ENCODE peak calls at places on chromosomes 3 and 15, in nine cellular contexts. N, M, Y, Q, O, I, H, J and U are unnamed samples.

GRCh38 chr3:77411990-77412389 is 372.1 kb downstream of the ROBO2 start:
- DNase-seq in N (no peak), M (no peak), Y (no peak), Q (no peak), O (no peak), I (no peak), H (no peak), J (no peak), U (no peak)

GRCh38 chr3:114143817-114144216 is 35.0 kb downstream of the DRD3 start:
- DNase-seq in N (no peak), M (no peak), Y (no peak), Q (no peak), O (no peak), I (no peak), H (no peak), J (no peak), U (no peak)

GRCh38 chr3:16906679-16907078 is 21.9 kb downstream of the PLCL2 start:
- DNase-seq in N (no peak), M (no peak), Y (no peak), Q (no peak), O (no peak), I (no peak), H (peak), J (no peak), U (no peak)

GRCh38 chr15:44101944-44102343 is 93.1 kb downstream of the FRMD5 start:
- DNase-seq in N (no peak), M (no peak), Y (peak), Q (no peak), O (no peak), I (no peak), H (no peak), J (no peak), U (no peak)

GRCh38 chr3:30609930-30610701 is 3.7 kb downstream of the TGFBR2 start:
- DNase-seq in N (no peak), M (no peak), Y (no peak), Q (no peak), O (no peak), I (no peak), H (no peak), J (no peak), U (no peak)

GRCh38 chr15:51494411-51495314 is 127.9 kb downstream of the DMXL2 start:
- DNase-seq in N (no peak), M (no peak), Y (no peak), Q (no peak), O (no peak), I (no peak), H (no peak), J (no peak), U (no peak)

GRCh38 chr15:37204698-37205097 is 104.3 kb upstream of the MEIS2 start:
- DNase-seq in N (no peak), M (no peak), Y (no peak), Q (peak), O (no peak), I (no peak), H (no peak), J (no peak), U (no peak)

GRCh38 chr3:185402561-185402960 is 39.6 kb downstream of the MAP3K13 start:
- DNase-seq in N (no peak), M (no peak), Y (no peak), Q (no peak), O (no peak), I (no peak), H (no peak), J (peak), U (no peak)

GRCh38 chr15:57675481-57676181 is 30.9 kb upstream of the POLR2M start:
- DNase-seq in N (no peak), M (no peak), Y (peak), Q (no peak), O (no peak), I (no peak), H (no peak), J (no peak), U (no peak)

GRCh38 chr3:143171656-143172055 is 52.1 kb downstream of the CHST2 start:
- DNase-seq in N (no peak), M (no peak), Y (no peak), Q (no peak), O (no peak), I (no peak), H (no peak), J (no peak), U (no peak)

GRCh38 chr15:67943961-67944674 is 104.3 kb upstream of the RNU6-1 start:
- DNase-seq in N (no peak), M (no peak), Y (no peak), Q (no peak), O (no peak), I (no peak), H (no peak), J (no peak), U (no peak)

GRCh38 chr3:112043621-112044201 is 9.2 kb downstream of the TMPRSS7 start:
- DNase-seq in N (peak), M (peak), Y (peak), Q (peak), O (peak), I (peak), H (peak), J (peak), U (peak)

GRCh38 chr3:52025453-52025852 is 29.8 kb upstream of the RPL29 start:
- DNase-seq in N (no peak), M (no peak), Y (no peak), Q (no peak), O (no peak), I (no peak), H (no peak), J (peak), U (no peak)

GRCh38 chr15:100253640-100254039 is 88.1 kb downstream of the ADAMTS17 start:
- DNase-seq in N (no peak), M (no peak), Y (no peak), Q (no peak), O (no peak), I (no peak), H (no peak), J (no peak), U (no peak)

GRCh38 chr3:48716508-48716981 is 476 bp downstream of the IP6K2 start:
- DNase-seq in N (no peak), M (no peak), Y (no peak), Q (peak), O (no peak), I (no peak), H (peak), J (peak), U (no peak)

GRCh38 chr15:74563442-74563841 is 22.4 kb downstream of the ARID3B start:
- DNase-seq in N (no peak), M (no peak), Y (no peak), Q (no peak), O (no peak), I (no peak), H (no peak), J (no peak), U (no peak)

GRCh38 chr15:81190922-81191507 is 5.7 kb upstream of the IL16 start:
- DNase-seq in N (no peak), M (no peak), Y (no peak), Q (no peak), O (no peak), I (no peak), H (no peak), J (no peak), U (no peak)

GRCh38 chr15:92521624-92522008 is 127.9 kb downstream of the ST8SIA2 start:
- DNase-seq in N (peak), M (peak), Y (peak), Q (peak), O (peak), I (peak), H (peak), J (peak), U (peak)

GRCh38 chr3:89562373-89562772 is 455.0 kb downstream of the EPHA3 start:
- DNase-seq in N (no peak), M (no peak), Y (peak), Q (peak), O (no peak), I (no peak), H (no peak), J (no peak), U (no peak)

GRCh38 chr3:195453236-195453635 is 10.4 kb upstream of the ACAP2 start:
- DNase-seq in N (no peak), M (no peak), Y (no peak), Q (no peak), O (no peak), I (no peak), H (no peak), J (no peak), U (no peak)

GRCh38 chr15:88701561-88702095 is 62.8 kb downstream of the ISG20 start:
- DNase-seq in N (peak), M (peak), Y (peak), Q (peak), O (no peak), I (peak), H (peak), J (no peak), U (no peak)

GRCh38 chr15:88193415-88193814 is 63.1 kb downstream of the NTRK3 start:
- DNase-seq in N (no peak), M (peak), Y (peak), Q (peak), O (no peak), I (no peak), H (peak), J (no peak), U (no peak)

GRCh38 chr3:8736436-8736835 is 2.8 kb downstream of the CAV3 start:
- DNase-seq in N (no peak), M (no peak), Y (no peak), Q (no peak), O (no peak), I (no peak), H (no peak), J (no peak), U (no peak)

GRCh38 chr3:32733631-32734229 is 48.7 kb downstream of the CNOT10 start:
- DNase-seq in N (peak), M (peak), Y (peak), Q (peak), O (peak), I (peak), H (peak), J (peak), U (peak)

GRCh38 chr3:24365168-24365567 is 129.5 kb downstream of the THRB start:
- DNase-seq in N (peak), M (peak), Y (peak), Q (no peak), O (no peak), I (peak), H (no peak), J (peak), U (no peak)

GRCh38 chr3:61136191-61136590 is 115.1 kb downstream of the FHIT start:
- DNase-seq in N (no peak), M (no peak), Y (no peak), Q (no peak), O (no peak), I (no peak), H (no peak), J (peak), U (no peak)

GRCh38 chr3:152196782-152197181 is 71.9 kb upstream of the MBNL1 start:
- DNase-seq in N (no peak), M (no peak), Y (no peak), Q (no peak), O (no peak), I (no peak), H (no peak), J (no peak), U (no peak)

GRCh38 chr3:138412821-138413531 is 21.4 kb upstream of the ESYT3 start:
- DNase-seq in N (no peak), M (no peak), Y (no peak), Q (no peak), O (no peak), I (no peak), H (no peak), J (no peak), U (peak)

GRCh38 chr15:40498418-40498817 is 27.6 kb downstream of the CHST14 start:
- DNase-seq in N (no peak), M (no peak), Y (no peak), Q (no peak), O (no peak), I (no peak), H (no peak), J (no peak), U (no peak)

GRCh38 chr3:39138804-39139415 is 14.5 kb downstream of the CSRNP1 start:
- DNase-seq in N (no peak), M (no peak), Y (no peak), Q (no peak), O (no peak), I (no peak), H (no peak), J (no peak), U (no peak)

GRCh38 chr15:83208357-83208661 is 686 bp upstream of the HDGFL3 start:
- DNase-seq in N (no peak), M (no peak), Y (no peak), Q (peak), O (no peak), I (no peak), H (no peak), J (no peak), U (no peak)

GRCh38 chr15:95295311-95295710 is 1035.2 kb upstream of the NR2F2 start:
- DNase-seq in N (no peak), M (no peak), Y (no peak), Q (no peak), O (no peak), I (no peak), H (no peak), J (no peak), U (no peak)

GRCh38 chr3:21017115-21017852 is 733.7 kb downstream of the ZNF385D start:
- DNase-seq in N (no peak), M (no peak), Y (no peak), Q (peak), O (no peak), I (no peak), H (no peak), J (no peak), U (no peak)

GRCh38 chr15:89321521-89322410 is 12.9 kb downstream of the POLG start:
- DNase-seq in N (no peak), M (no peak), Y (peak), Q (peak), O (no peak), I (no peak), H (no peak), J (peak), U (no peak)

GRCh38 chr15:25441111-25441510 is 2.3 kb upstream of the UBE3A start:
- DNase-seq in N (no peak), M (no peak), Y (no peak), Q (no peak), O (no peak), I (no peak), H (no peak), J (no peak), U (no peak)

GRCh38 chr15:25436707-25437106 is 2.1 kb downstream of the UBE3A start:
- DNase-seq in N (no peak), M (no peak), Y (peak), Q (no peak), O (no peak), I (no peak), H (no peak), J (no peak), U (no peak)

GRCh38 chr15:25438601-25439455 is at the start of gene UBE3A:
- DNase-seq in N (peak), M (peak), Y (peak), Q (peak), O (peak), I (peak), H (peak), J (peak), U (peak)

GRCh38 chr15:25437751-25438600 is 848 bp downstream of the UBE3A start:
- DNase-seq in N (peak), M (no peak), Y (peak), Q (peak), O (no peak), I (no peak), H (peak), J (peak), U (no peak)

DNA sequence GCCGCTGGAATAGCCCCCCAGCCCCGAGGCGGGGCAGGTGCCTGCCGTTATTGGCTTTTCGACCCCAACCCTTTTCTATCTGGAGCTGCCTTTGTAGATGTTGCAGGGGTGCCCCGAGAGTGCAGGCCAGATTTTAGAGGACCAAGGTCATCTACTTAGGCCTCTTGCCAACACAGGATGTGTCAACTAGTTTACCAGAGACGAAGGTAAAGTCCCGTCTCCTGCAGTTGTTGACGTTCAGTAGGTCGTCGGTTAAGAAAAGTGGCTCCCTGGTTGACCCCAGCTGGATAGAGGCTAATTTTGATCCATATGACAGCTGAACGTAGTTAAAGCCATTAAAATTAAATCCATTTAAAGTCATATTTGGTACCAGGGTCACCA is 622 bp upstream of the UBE3A start:
- DNase-seq in N (peak), M (no peak), Y (peak), Q (peak), O (no peak), I (no peak), H (no peak), J (no peak), U (no peak)
- TF ChIP-seq REST in N (no peak), M (no peak), Y (no peak), Q (no peak), O (no peak), I (no peak), H (no peak), J (no peak), U (no peak)

GRCh38 chr3:50318163-50318562 is 4.4 kb downstream of the HYAL2 start:
- DNase-seq in N (no peak), M (no peak), Y (no peak), Q (no peak), O (no peak), I (no peak), H (no peak), J (no peak), U (no peak)

GRCh38 chr3:50320853-50321145 is 1.7 kb downstream of the HYAL2 start:
- DNase-seq in N (no peak), M (no peak), Y (no peak), Q (no peak), O (no peak), I (no peak), H (no peak), J (no peak), U (no peak)

GRCh38 chr3:50319872-50320625 is 2.5 kb downstream of the HYAL2 start:
- DNase-seq in N (no peak), M (no peak), Y (no peak), Q (no peak), O (no peak), I (no peak), H (no peak), J (no peak), U (no peak)

GRCh38 chr3:50318615-50319014 is 3.9 kb downstream of the HYAL2 start:
- DNase-seq in N (no peak), M (no peak), Y (no peak), Q (no peak), O (no peak), I (no peak), H (no peak), J (no peak), U (no peak)

DNA sequence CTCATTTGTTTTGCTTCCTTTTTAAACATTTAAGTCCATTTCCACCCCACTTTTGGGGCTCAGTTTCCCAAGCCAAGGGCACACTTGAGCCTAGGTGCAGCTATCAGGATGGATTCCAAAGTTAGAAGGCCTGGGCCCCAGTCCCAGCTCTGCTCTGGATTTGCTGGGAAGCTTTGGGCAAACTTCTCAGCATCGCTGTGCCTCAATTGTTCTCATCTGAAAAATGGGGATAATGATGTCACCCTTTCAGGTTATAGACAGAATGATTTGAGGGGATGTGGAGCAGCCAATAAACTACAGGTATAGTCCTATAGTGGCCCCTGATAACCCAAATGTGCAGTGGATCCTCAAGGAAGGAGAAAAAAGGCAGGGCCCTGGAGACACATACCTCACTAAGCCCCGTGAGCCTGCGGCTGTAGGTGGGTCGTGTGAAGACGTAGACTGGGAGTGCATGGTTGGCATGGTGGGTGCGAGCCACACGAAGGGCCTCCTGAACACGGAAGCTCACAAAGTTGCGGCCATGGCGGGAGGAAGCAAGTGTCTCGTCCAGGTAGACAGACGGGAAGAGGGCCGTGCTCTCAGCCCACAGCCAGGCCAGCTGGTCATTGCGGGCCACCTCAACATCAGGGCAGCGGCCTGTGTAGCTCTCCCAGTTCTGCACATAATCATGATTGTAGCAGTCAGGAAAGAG is 3.2 kb downstream of the HYAL2 start:
- DNase-seq in N (no peak), M (no peak), Y (no peak), Q (no peak), O (no peak), I (no peak), H (no peak), J (no peak), U (no peak)
- H3K4me3 ChIP-seq in N (no peak), M (no peak), Y (no peak), Q (no peak), O (no peak), I (no peak), H (no peak), J (no peak), U (no peak)

GRCh38 chr15:33380406-33380805 is 69.6 kb downstream of the RYR3 start:
- DNase-seq in N (no peak), M (no peak), Y (no peak), Q (no peak), O (no peak), I (no peak), H (no peak), J (no peak), U (no peak)

GRCh38 chr15:33377239-33377638 is 66.5 kb downstream of the RYR3 start:
- DNase-seq in N (no peak), M (no peak), Y (no peak), Q (no peak), O (no peak), I (no peak), H (no peak), J (no peak), U (no peak)

GRCh38 chr15:33384307-33384706 is 73.5 kb downstream of the RYR3 start:
- DNase-seq in N (no peak), M (no peak), Y (no peak), Q (no peak), O (no peak), I (no peak), H (no peak), J (no peak), U (no peak)

GRCh38 chr15:33382491-33382890 is 71.7 kb downstream of the RYR3 start:
- DNase-seq in N (no peak), M (no peak), Y (no peak), Q (no peak), O (no peak), I (no peak), H (no peak), J (no peak), U (no peak)
- TF ChIP-seq REST in N (no peak), M (no peak), Y (no peak), Q (no peak), O (no peak), I (no peak), H (no peak), J (no peak), U (no peak)

DNA sequence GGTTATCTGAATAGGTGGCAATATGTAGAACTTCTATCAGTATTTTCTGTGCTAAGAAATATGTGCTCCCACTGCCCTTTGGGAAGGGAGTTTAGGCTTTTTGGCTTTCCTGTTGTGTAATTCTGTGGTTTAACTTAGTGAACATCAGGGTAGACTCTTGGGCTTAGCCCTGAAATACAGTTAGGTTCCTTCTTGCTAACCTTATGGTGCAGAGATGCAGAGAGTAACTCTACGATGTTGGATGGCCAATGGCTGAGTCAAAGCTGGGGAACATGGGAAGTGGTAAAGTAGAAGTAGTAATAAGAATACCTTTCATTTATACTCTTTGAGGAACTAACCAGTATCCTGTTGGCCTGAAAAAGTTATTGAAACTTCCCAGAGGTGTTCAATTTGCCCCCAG is 80.8 kb upstream of the IL12A start:
- DNase-seq in N (no peak), M (no peak), Y (no peak), Q (no peak), O (no peak), I (no peak), H (no peak), J (no peak), U (peak)
- H3K4me3 ChIP-seq in N (no peak), M (no peak), Y (no peak), Q (no peak), O (no peak), I (no peak), H (no peak), J (no peak), U (no peak)

GRCh38 chr15:35306361-35306981 is 221.4 kb upstream of the NANOGP8 start:
- DNase-seq in N (peak), M (no peak), Y (no peak), Q (peak), O (no peak), I (no peak), H (peak), J (no peak), U (no peak)
- TF ChIP-seq REST in N (no peak), M (no peak), Y (no peak), Q (no peak), O (no peak), I (no peak), H (no peak), J (no peak), U (no peak)